ENCODE peak calls at places on chromosome 15, in four cellular contexts. A is neural progenitor cell, G is breast epithelium, H is NCI-H1105. T is an unnamed sample.

GRCh38 chr15:69060041-69060481 is 45.6 kb downstream of the NOX5 start:
- DNase-seq in H (no peak), A (peak; percentile 40), G (no peak), T (no peak)

GRCh38 chr15:68382286-68383007 is 49.5 kb downstream of the ITGA11 start:
- DNase-seq in H (no peak), G (no peak), A (no peak), T (no peak)

GRCh38 chr15:67720556-67721175 is 104.6 kb upstream of the SKOR1 start:
- DNase-seq in H (no peak), A (no peak), G (no peak), T (no peak)

GRCh38 chr15:99944131-99944530 is 210.9 kb upstream of the LYSMD4 start:
- DNase-seq in H (no peak), A (no peak), G (no peak), T (no peak)

GRCh38 chr15:93001881-93002280 is 87.1 kb downstream of the RGMA start:
- DNase-seq in G (no peak), A (no peak), H (no peak), T (no peak)

GRCh38 chr15:42046597-42046996 is 25.8 kb upstream of the PLA2G4E start:
- DNase-seq in A (no peak), G (no peak), H (no peak), T (no peak)

GRCh38 chr15:90465140-90465929 is 64.4 kb upstream of the CRTC3 start:
- DNase-seq in G (no peak), A (no peak), H (no peak), T (no peak)

GRCh38 chr15:74812533-74812932 is at the start of gene LMAN1L:
- DNase-seq in G (no peak), A (no peak), H (no peak), T (no peak)

GRCh38 chr15:88654430-88655102 is 15.8 kb downstream of the ISG20 start:
- DNase-seq in G (no peak), H (no peak), A (no peak), T (no peak)

GRCh38 chr15:60390931-60391501 is 6.8 kb downstream of the ANXA2 start:
- DNase-seq in H (no peak), G (peak; percentile 54), A (peak; percentile 88), T (no peak)

GRCh38 chr15:65832549-65833364 is 36.5 kb upstream of the RAB11A start:
- DNase-seq in H (peak; percentile 100), G (peak; percentile 90), A (peak; percentile 45), T (peak; percentile 34)

GRCh38 chr15:45812200-45812599 is 177.4 kb downstream of the SQOR start:
- DNase-seq in A (no peak), G (no peak), H (no peak), T (no peak)

GRCh38 chr15:66564136-66565041 is 1.4 kb downstream of the LCTL start:
- DNase-seq in G (no peak), H (no peak), A (no peak), T (no peak)

GRCh38 chr15:62777657-62778056 is 264.9 kb upstream of the TPM1 start:
- DNase-seq in H (no peak), A (no peak), G (no peak), T (no peak)

GRCh38 chr15:80265021-80265420 is 13.0 kb upstream of the CTXND1 start:
- DNase-seq in H (no peak), G (no peak), A (no peak), T (no peak)

GRCh38 chr15:89383635-89384604 is 49.3 kb upstream of the POLG start:
- DNase-seq in G (peak; percentile 68), A (no peak), H (peak; percentile 90), T (no peak)

GRCh38 chr15:69089258-69089657 is 71.2 kb upstream of the GLCE start:
- DNase-seq in H (no peak), G (no peak), A (no peak), T (no peak)

GRCh38 chr15:60957111-60957510 is 272.0 kb downstream of the RORA start:
- DNase-seq in G (no peak), A (no peak), H (peak; percentile 95), T (no peak)

GRCh38 chr15:88447741-88448140 is 19.4 kb downstream of the MRPL46 start:
- DNase-seq in A (no peak), G (no peak), H (no peak), T (no peak)

GRCh38 chr15:100220058-100220728 is 121.6 kb downstream of the ADAMTS17 start:
- DNase-seq in G (no peak), A (no peak), H (no peak), T (no peak)

GRCh38 chr15:45521596-45522167 is 873 bp downstream of the SLC30A4 start:
- DNase-seq in G (no peak), H (no peak), A (no peak), T (no peak)

GRCh38 chr15:80920271-80920699 is 69.3 kb downstream of the MESD start:
- DNase-seq in H (no peak), G (no peak), A (no peak), T (no peak)

GRCh38 chr15:81504170-81504905 is 130.3 kb upstream of the TMC3 start:
- DNase-seq in A (no peak), H (no peak), G (no peak), T (no peak)

GRCh38 chr15:87038404-87038803 is 958.7 kb downstream of the AGBL1 start:
- DNase-seq in A (peak; percentile 9), H (no peak), G (no peak), T (no peak)